ENCODE peak calls at places on chromosome 15, in four cellular contexts. One of them, this sample, is unnamed.

GRCh38 chr15:43998607-43999006 is 171.8 kb downstream of the WDR76 start:
- DNase-seq in activated CD8-positive, alpha-beta memory T cell treated with anti-CD3 and anti-CD28 coated beads for 48 hours: no peak
- DNase-seq in iPS DF 19.7: no peak
- DNase-seq in trophoblast cell: peak
- DNase-seq in this sample: no peak

GRCh38 chr15:55791576-55792400 is 48.8 kb upstream of the PRTG start:
- DNase-seq in iPS DF 19.7: no peak
- DNase-seq in trophoblast cell: peak
- DNase-seq in activated CD8-positive, alpha-beta memory T cell treated with anti-CD3 and anti-CD28 coated beads for 48 hours: no peak
- DNase-seq in this sample: no peak

GRCh38 chr15:39579487-39580116 is 1.3 kb upstream of the THBS1 start:
- DNase-seq in activated CD8-positive, alpha-beta memory T cell treated with anti-CD3 and anti-CD28 coated beads for 48 hours: no peak
- DNase-seq in iPS DF 19.7: peak
- DNase-seq in trophoblast cell: peak
- DNase-seq in this sample: peak

GRCh38 chr15:59432389-59432788 is 5.6 kb upstream of the FAM81A start:
- DNase-seq in activated CD8-positive, alpha-beta memory T cell treated with anti-CD3 and anti-CD28 coated beads for 48 hours: no peak
- DNase-seq in iPS DF 19.7: no peak
- DNase-seq in trophoblast cell: no peak
- DNase-seq in this sample: no peak

GRCh38 chr15:22979069-22979698 is 984 bp downstream of the CYFIP1 start:
- DNase-seq in activated CD8-positive, alpha-beta memory T cell treated with anti-CD3 and anti-CD28 coated beads for 48 hours: peak
- DNase-seq in trophoblast cell: peak
- DNase-seq in iPS DF 19.7: no peak
- DNase-seq in this sample: no peak

GRCh38 chr15:79994651-79995050 is 23.7 kb upstream of the BCL2A1 start:
- DNase-seq in trophoblast cell: peak
- DNase-seq in activated CD8-positive, alpha-beta memory T cell treated with anti-CD3 and anti-CD28 coated beads for 48 hours: no peak
- DNase-seq in iPS DF 19.7: no peak
- DNase-seq in this sample: no peak

GRCh38 chr15:87764461-87765236 is 491.9 kb downstream of the NTRK3 start:
- DNase-seq in trophoblast cell: no peak
- DNase-seq in activated CD8-positive, alpha-beta memory T cell treated with anti-CD3 and anti-CD28 coated beads for 48 hours: no peak
- DNase-seq in iPS DF 19.7: peak
- DNase-seq in this sample: no peak

GRCh38 chr15:70775160-70775559 is 11.8 kb upstream of the UACA start:
- DNase-seq in activated CD8-positive, alpha-beta memory T cell treated with anti-CD3 and anti-CD28 coated beads for 48 hours: no peak
- DNase-seq in trophoblast cell: peak
- DNase-seq in iPS DF 19.7: no peak
- DNase-seq in this sample: no peak

GRCh38 chr15:81531141-81531592 is 157.2 kb upstream of the TMC3 start:
- DNase-seq in activated CD8-positive, alpha-beta memory T cell treated with anti-CD3 and anti-CD28 coated beads for 48 hours: no peak
- DNase-seq in trophoblast cell: no peak
- DNase-seq in iPS DF 19.7: no peak
- DNase-seq in this sample: peak